ENCODE peak calls at places on chromosome 14, in six cellular contexts. One of them, this sample, is unnamed.

GRCh38 chr14:69755784-69756183 is 11.2 kb upstream of the SRSF5 start:
- DNase-seq in IMR-90: no peak
- DNase-seq in H1: no peak
- DNase-seq in neuronal stem cell: no peak
- DNase-seq in trophoblast cell: no peak
- DNase-seq in mesenchymal stem cell: no peak
- DNase-seq in this sample: no peak

GRCh38 chr14:104199266-104199665 is 60.9 kb downstream of the KIF26A start:
- DNase-seq in IMR-90: no peak
- DNase-seq in H1: no peak
- DNase-seq in neuronal stem cell: no peak
- DNase-seq in trophoblast cell: no peak
- DNase-seq in mesenchymal stem cell: no peak
- DNase-seq in this sample: no peak

GRCh38 chr14:29442720-29443119 is 484.9 kb downstream of the PRKD1 start:
- DNase-seq in IMR-90: peak; percentile 79
- DNase-seq in H1: no peak
- DNase-seq in neuronal stem cell: no peak
- DNase-seq in trophoblast cell: no peak
- DNase-seq in mesenchymal stem cell: peak; percentile 50
- DNase-seq in this sample: no peak

GRCh38 chr14:68522510-68523325 is 270.1 kb downstream of the ZFP36L1 start:
- DNase-seq in IMR-90: no peak
- DNase-seq in H1: peak; percentile 27
- DNase-seq in neuronal stem cell: peak; percentile 86
- DNase-seq in trophoblast cell: peak; percentile 51
- DNase-seq in mesenchymal stem cell: no peak
- DNase-seq in this sample: no peak

GRCh38 chr14:53509227-53509822 is 356.2 kb upstream of the DDHD1 start:
- DNase-seq in IMR-90: peak; percentile 92
- DNase-seq in H1: no peak
- DNase-seq in neuronal stem cell: no peak
- DNase-seq in trophoblast cell: no peak
- DNase-seq in mesenchymal stem cell: peak; percentile 62
- DNase-seq in this sample: peak; percentile 30

GRCh38 chr14:76812093-76812421 is 625 bp downstream of the ANGEL1 start:
- DNase-seq in IMR-90: no peak
- DNase-seq in H1: no peak
- DNase-seq in neuronal stem cell: no peak
- DNase-seq in trophoblast cell: peak; percentile 42
- DNase-seq in mesenchymal stem cell: no peak
- DNase-seq in this sample: no peak

GRCh38 chr14:90695997-90696681 is 120.1 kb downstream of the TTC7B start:
- DNase-seq in IMR-90: no peak
- DNase-seq in H1: no peak
- DNase-seq in neuronal stem cell: no peak
- DNase-seq in trophoblast cell: no peak
- DNase-seq in mesenchymal stem cell: no peak
- DNase-seq in this sample: no peak

GRCh38 chr14:69048456-69048855 is 69.4 kb upstream of the ACTN1 start:
- DNase-seq in IMR-90: no peak
- DNase-seq in H1: no peak
- DNase-seq in neuronal stem cell: no peak
- DNase-seq in trophoblast cell: no peak
- DNase-seq in mesenchymal stem cell: no peak
- DNase-seq in this sample: no peak

GRCh38 chr14:103101257-103101963 is 6.9 kb downstream of the EXOC3L4 start:
- DNase-seq in IMR-90: no peak
- DNase-seq in H1: no peak
- DNase-seq in neuronal stem cell: no peak
- DNase-seq in trophoblast cell: no peak
- DNase-seq in mesenchymal stem cell: no peak
- DNase-seq in this sample: no peak

GRCh38 chr14:69354383-69355154 is 43.5 kb downstream of the ERH start:
- DNase-seq in IMR-90: peak; percentile 5
- DNase-seq in H1: no peak
- DNase-seq in neuronal stem cell: no peak
- DNase-seq in trophoblast cell: no peak
- DNase-seq in mesenchymal stem cell: peak; percentile 41
- DNase-seq in this sample: no peak

GRCh38 chr14:24255438-24255837 is 7.5 kb downstream of the TGM1 start:
- DNase-seq in IMR-90: no peak
- DNase-seq in H1: no peak
- DNase-seq in neuronal stem cell: no peak
- DNase-seq in trophoblast cell: no peak
- DNase-seq in mesenchymal stem cell: no peak
- DNase-seq in this sample: no peak

GRCh38 chr14:59342516-59343484 is 122.4 kb downstream of the GPR135 start:
- DNase-seq in IMR-90: no peak
- DNase-seq in H1: no peak
- DNase-seq in neuronal stem cell: no peak
- DNase-seq in trophoblast cell: peak; percentile 95
- DNase-seq in mesenchymal stem cell: no peak
- DNase-seq in this sample: no peak

GRCh38 chr14:44300911-44301310 is 206.2 kb downstream of the FSCB start:
- DNase-seq in IMR-90: no peak
- DNase-seq in H1: no peak
- DNase-seq in neuronal stem cell: no peak
- DNase-seq in trophoblast cell: no peak
- DNase-seq in mesenchymal stem cell: no peak
- DNase-seq in this sample: no peak

GRCh38 chr14:23153891-23154796 is 29.3 kb downstream of the SLC7A8 start:
- DNase-seq in IMR-90: no peak
- DNase-seq in H1: peak; percentile 80
- DNase-seq in neuronal stem cell: no peak
- DNase-seq in trophoblast cell: peak; percentile 52
- DNase-seq in mesenchymal stem cell: no peak
- DNase-seq in this sample: peak; percentile 86

GRCh38 chr14:105088812-105089745 is 23.8 kb upstream of the GPR132 start:
- DNase-seq in IMR-90: peak; percentile 30
- DNase-seq in H1: no peak
- DNase-seq in neuronal stem cell: no peak
- DNase-seq in trophoblast cell: no peak
- DNase-seq in mesenchymal stem cell: peak; percentile 30
- DNase-seq in this sample: no peak

GRCh38 chr14:23209651-23210423 is 26.4 kb upstream of the SLC7A8 start:
- DNase-seq in IMR-90: peak; percentile 50
- DNase-seq in H1: no peak
- DNase-seq in neuronal stem cell: no peak
- DNase-seq in trophoblast cell: peak; percentile 86
- DNase-seq in mesenchymal stem cell: peak; percentile 66
- DNase-seq in this sample: no peak

GRCh38 chr14:104932676-104933631 is 8.3 kb downstream of the PLD4 start:
- DNase-seq in IMR-90: peak; percentile 70
- DNase-seq in H1: peak; percentile 95
- DNase-seq in neuronal stem cell: peak; percentile 86
- DNase-seq in trophoblast cell: peak; percentile 86
- DNase-seq in mesenchymal stem cell: peak; percentile 67
- DNase-seq in this sample: peak; percentile 75

GRCh38 chr14:73786632-73786941 is 65.0 kb upstream of the PTGR2 start:
- DNase-seq in IMR-90: peak; percentile 40
- DNase-seq in H1: no peak
- DNase-seq in neuronal stem cell: no peak
- DNase-seq in trophoblast cell: peak; percentile 54
- DNase-seq in mesenchymal stem cell: peak; percentile 60
- DNase-seq in this sample: peak; percentile 58

GRCh38 chr14:69372146-69372545 is 26.0 kb downstream of the ERH start:
- DNase-seq in IMR-90: no peak
- DNase-seq in H1: no peak
- DNase-seq in neuronal stem cell: no peak
- DNase-seq in trophoblast cell: no peak
- DNase-seq in mesenchymal stem cell: no peak
- DNase-seq in this sample: no peak

GRCh38 chr14:23866269-23866668 is 87.3 kb upstream of the DHRS4 start:
- DNase-seq in IMR-90: no peak
- DNase-seq in H1: no peak
- DNase-seq in neuronal stem cell: no peak
- DNase-seq in trophoblast cell: no peak
- DNase-seq in mesenchymal stem cell: no peak
- DNase-seq in this sample: no peak

GRCh38 chr14:100083706-100084105 is 18.5 kb downstream of the EVL start:
- DNase-seq in IMR-90: peak; percentile 88
- DNase-seq in H1: no peak
- DNase-seq in neuronal stem cell: no peak
- DNase-seq in trophoblast cell: no peak
- DNase-seq in mesenchymal stem cell: peak; percentile 47
- DNase-seq in this sample: no peak

GRCh38 chr14:28780843-28781503 is 14.4 kb downstream of the FOXG1 start:
- DNase-seq in IMR-90: no peak
- DNase-seq in H1: no peak
- DNase-seq in neuronal stem cell: no peak
- DNase-seq in trophoblast cell: no peak
- DNase-seq in mesenchymal stem cell: no peak
- DNase-seq in this sample: peak; percentile 71

GRCh38 chr14:67137744-67138371 is 51.4 kb upstream of the GARIN2 start:
- DNase-seq in IMR-90: peak; percentile 22
- DNase-seq in H1: no peak
- DNase-seq in neuronal stem cell: no peak
- DNase-seq in trophoblast cell: peak; percentile 4
- DNase-seq in mesenchymal stem cell: peak; percentile 7
- DNase-seq in this sample: no peak

GRCh38 chr14:77088219-77088618 is 9.8 kb upstream of the CIPC start:
- DNase-seq in IMR-90: no peak
- DNase-seq in H1: peak; percentile 80
- DNase-seq in neuronal stem cell: no peak
- DNase-seq in trophoblast cell: peak; percentile 100
- DNase-seq in mesenchymal stem cell: no peak
- DNase-seq in this sample: peak; percentile 94

GRCh38 chr14:35349966-35350365 is 54.6 kb downstream of the NFKBIA start:
- DNase-seq in IMR-90: no peak
- DNase-seq in H1: peak; percentile 52
- DNase-seq in neuronal stem cell: no peak
- DNase-seq in trophoblast cell: no peak
- DNase-seq in mesenchymal stem cell: no peak
- DNase-seq in this sample: no peak

GRCh38 chr14:35347323-35348043 is 55.3 kb downstream of the PSMA6 start:
- DNase-seq in IMR-90: no peak
- DNase-seq in H1: peak; percentile 52
- DNase-seq in neuronal stem cell: no peak
- DNase-seq in trophoblast cell: peak; percentile 30
- DNase-seq in mesenchymal stem cell: no peak
- DNase-seq in this sample: no peak

GRCh38 chr14:35349496-35349895 is 55.1 kb downstream of the NFKBIA start:
- DNase-seq in IMR-90: no peak
- DNase-seq in H1: no peak
- DNase-seq in neuronal stem cell: no peak
- DNase-seq in trophoblast cell: no peak
- DNase-seq in mesenchymal stem cell: no peak
- DNase-seq in this sample: no peak

GRCh38 chr14:35343709-35344474 is 51.7 kb downstream of the PSMA6 start:
- DNase-seq in IMR-90: no peak
- DNase-seq in H1: no peak
- DNase-seq in neuronal stem cell: no peak
- DNase-seq in trophoblast cell: no peak
- DNase-seq in mesenchymal stem cell: no peak
- DNase-seq in this sample: peak; percentile 20

DNA sequence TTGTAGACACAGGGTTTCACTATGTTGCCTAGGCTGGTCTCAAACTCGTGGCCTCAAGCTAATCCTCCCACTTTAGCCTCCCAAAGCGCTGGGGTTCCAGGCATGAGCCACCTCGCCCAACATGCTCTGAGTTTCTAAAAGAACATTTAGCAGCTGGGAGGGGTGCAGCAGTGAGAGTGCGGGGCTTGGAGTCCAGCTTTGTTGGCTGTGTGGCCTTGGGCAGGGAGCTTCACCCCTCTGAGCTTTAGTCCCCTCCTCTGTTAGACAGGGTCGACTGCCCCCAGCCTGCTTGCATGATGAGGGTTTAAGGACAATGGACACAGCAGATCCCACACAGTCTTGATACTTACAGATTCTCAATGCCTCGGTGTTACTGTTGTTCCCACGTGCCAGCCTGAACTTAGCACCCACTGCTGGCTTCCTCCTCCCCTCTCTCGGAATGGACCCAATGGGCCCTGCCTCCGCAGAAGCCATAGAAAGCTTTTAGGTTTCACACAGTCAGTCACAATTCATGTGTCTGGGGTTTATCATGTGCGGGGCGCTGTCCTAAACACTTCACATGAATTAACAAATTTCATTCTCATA is 54.6 kb downstream of the PSMA6 start:
- DNase-seq in IMR-90: no peak
- DNase-seq in H1: no peak
- DNase-seq in neuronal stem cell: no peak
- DNase-seq in trophoblast cell: no peak
- DNase-seq in mesenchymal stem cell: no peak
- DNase-seq in this sample: peak; percentile 20
- H2AK5ac ChIP-seq in IMR-90: no peak overlapping the region
- H2AK5ac ChIP-seq in H1: no peak overlapping the region
- H2AK5ac ChIP-seq in neuronal stem cell: peak overlapping the region; percentile 43
- H2AK5ac ChIP-seq in trophoblast cell: peak overlapping the region; percentile 57
- H2AK5ac ChIP-seq in mesenchymal stem cell: no peak overlapping the region
- H2AK5ac ChIP-seq in this sample: no peak overlapping the region

GRCh38 chr14:64580451-64580850 is 30.7 kb downstream of the PPP1R36 start:
- DNase-seq in IMR-90: peak; percentile 45
- DNase-seq in H1: no peak
- DNase-seq in neuronal stem cell: no peak
- DNase-seq in trophoblast cell: no peak
- DNase-seq in mesenchymal stem cell: no peak
- DNase-seq in this sample: no peak
- H2AFZ ChIP-seq in IMR-90: no peak overlapping the region
- H2AFZ ChIP-seq in H1: peak overlapping the region; percentile 6
- H2AFZ ChIP-seq in neuronal stem cell: peak overlapping the region; percentile 75
- H2AFZ ChIP-seq in trophoblast cell: no peak overlapping the region
- H2AFZ ChIP-seq in mesenchymal stem cell: no peak overlapping the region
- H2AFZ ChIP-seq in this sample: peak overlapping the region; percentile 12

DNA sequence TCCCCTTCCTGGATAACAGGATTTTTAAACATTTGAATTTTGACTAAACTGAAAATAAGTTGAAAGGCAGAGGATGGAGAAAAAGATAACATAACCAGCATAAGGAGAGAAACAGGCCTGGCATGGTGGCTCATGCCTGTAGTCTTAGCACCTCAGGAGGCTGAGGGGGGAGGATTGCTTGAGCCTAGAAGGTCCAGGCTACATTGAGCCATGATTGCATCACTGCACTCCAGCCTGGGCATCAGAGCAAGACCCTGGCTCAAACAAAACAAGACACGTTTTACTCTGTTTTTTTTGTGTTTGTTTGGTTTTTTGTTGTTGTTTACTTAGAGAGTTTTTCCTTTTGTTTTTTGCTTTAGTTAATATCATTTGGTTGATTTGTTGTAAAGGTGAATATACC is 8.7 kb downstream of the AKAP6 start:
- DNase-seq in IMR-90: no peak
- DNase-seq in H1: no peak
- DNase-seq in neuronal stem cell: no peak
- DNase-seq in trophoblast cell: no peak
- DNase-seq in mesenchymal stem cell: no peak
- DNase-seq in this sample: no peak
- H4K91ac ChIP-seq in IMR-90: no peak overlapping the region
- H4K91ac ChIP-seq in H1: no peak overlapping the region
- H4K91ac ChIP-seq in neuronal stem cell: no peak overlapping the region
- H4K91ac ChIP-seq in trophoblast cell: no peak overlapping the region
- H4K91ac ChIP-seq in mesenchymal stem cell: no peak overlapping the region
- H4K91ac ChIP-seq in this sample: no peak overlapping the region

DNA sequence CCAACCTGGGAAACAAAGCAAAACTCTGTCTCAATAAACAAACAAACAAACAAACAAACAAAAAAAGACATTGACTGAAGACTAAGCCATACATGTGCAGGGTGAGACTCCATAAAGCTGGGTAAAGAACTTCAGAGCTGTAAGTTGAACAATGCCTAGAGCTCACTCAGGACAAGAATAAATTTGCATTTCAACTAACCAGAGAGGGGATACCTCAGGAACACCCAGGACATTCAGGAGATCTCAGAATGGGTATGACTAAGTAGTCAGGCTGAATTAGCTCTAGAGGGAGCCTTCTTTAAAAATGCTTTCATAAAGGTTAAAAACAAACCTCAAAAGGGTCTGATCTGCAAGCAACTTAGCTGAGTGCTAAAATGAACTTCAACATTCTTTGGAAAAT is 267.7 kb upstream of the DIO3 start:
- DNase-seq in IMR-90: no peak
- DNase-seq in H1: no peak
- DNase-seq in neuronal stem cell: no peak
- DNase-seq in trophoblast cell: no peak
- DNase-seq in mesenchymal stem cell: no peak
- DNase-seq in this sample: no peak
- H2AK5ac ChIP-seq in IMR-90: no peak overlapping the region
- H2AK5ac ChIP-seq in H1: no peak overlapping the region
- H2AK5ac ChIP-seq in neuronal stem cell: no peak overlapping the region
- H2AK5ac ChIP-seq in trophoblast cell: no peak overlapping the region
- H2AK5ac ChIP-seq in mesenchymal stem cell: no peak overlapping the region
- H2AK5ac ChIP-seq in this sample: no peak overlapping the region